ENCODE peak calls at places on chromosomes 3 and 15, in four cellular contexts. I, K, P and Y are unnamed samples.

GRCh38 chr15:54722342-54722986 is 474.3 kb downstream of the RSL24D1 start:
- DNase-seq in I (no peak), P (no peak), K (no peak), Y (no peak)

GRCh38 chr15:96122077-96123027 is 208.1 kb upstream of the NR2F2 start:
- DNase-seq in K (no peak), I (peak; percentile 69), P (no peak), Y (no peak)

GRCh38 chr3:9553021-9553948 is at the start of gene LHFPL4:
- DNase-seq in I (no peak), K (no peak), P (no peak), Y (no peak)

GRCh38 chr3:105402287-105402801 is 35.6 kb downstream of the ALCAM start:
- DNase-seq in P (no peak), K (no peak), I (peak; percentile 31), Y (no peak)

GRCh38 chr15:92638291-92638708 is 17.3 kb downstream of the FAM174B start:
- DNase-seq in K (no peak), P (peak; percentile 69), I (no peak), Y (no peak)

GRCh38 chr3:4565806-4566501 is 72.8 kb downstream of the ITPR1 start:
- DNase-seq in P (no peak), I (no peak), K (no peak), Y (no peak)

GRCh38 chr3:158127250-158128219 is 17.6 kb downstream of the RSRC1 start:
- DNase-seq in I (peak; percentile 31), K (no peak), P (no peak), Y (no peak)

GRCh38 chr15:82571722-82572222 is 31.5 kb upstream of the RPS17 start:
- DNase-seq in K (no peak), I (peak; percentile 94), P (no peak), Y (peak; percentile 32)

GRCh38 chr15:28981351-28981720 is 95.6 kb downstream of the APBA2 start:
- DNase-seq in K (no peak), I (no peak), P (no peak), Y (no peak)

GRCh38 chr15:38398134-38398533 is 55.8 kb upstream of the FAM98B start:
- DNase-seq in I (peak; percentile 94), P (no peak), K (no peak), Y (no peak)

GRCh38 chr3:128293930-128294329 is 140.6 kb downstream of the EEFSEC start:
- DNase-seq in I (no peak), K (no peak), P (no peak), Y (no peak)

GRCh38 chr15:57537072-57537471 is 54.6 kb upstream of the MYZAP start:
- DNase-seq in P (no peak), K (no peak), I (peak; percentile 95), Y (no peak)

GRCh38 chr15:36358094-36358961 is 221.1 kb upstream of the CDIN1 start:
- DNase-seq in I (peak; percentile 90), P (no peak), K (no peak), Y (no peak)

GRCh38 chr15:40388941-40389823 is 6.7 kb downstream of the KNSTRN start:
- DNase-seq in I (no peak), P (no peak), K (no peak), Y (no peak)

GRCh38 chr3:122681294-122682015 is 816 bp downstream of the PARP14 start:
- DNase-seq in K (no peak), I (peak; percentile 12), P (no peak), Y (no peak)

GRCh38 chr3:39135170-39135805 is 18.1 kb downstream of the CSRNP1 start:
- DNase-seq in P (no peak), I (no peak), K (no peak), Y (no peak)

GRCh38 chr15:26102365-26102764 is 239.2 kb upstream of the ATP10A start:
- DNase-seq in I (no peak), P (no peak), K (no peak), Y (no peak)

GRCh38 chr15:79849789-79850188 is 47.0 kb downstream of the MTHFS start:
- DNase-seq in K (no peak), I (peak; percentile 77), P (no peak), Y (peak; percentile 44)

GRCh38 chr3:12513694-12514446 is 29.6 kb downstream of the TSEN2 start:
- DNase-seq in I (no peak), K (no peak), P (no peak), Y (no peak)

GRCh38 chr3:170355738-170356595 is 1.5 kb upstream of the SKIL start:
- DNase-seq in I (peak; percentile 72), K (no peak), P (peak; percentile 15), Y (peak; percentile 8)

GRCh38 chr3:153973722-153974121 is 147.5 kb upstream of the ARHGEF26 start:
- DNase-seq in K (no peak), I (no peak), P (no peak), Y (no peak)

GRCh38 chr3:145776782-145777408 is 384.1 kb downstream of the PLOD2 start:
- DNase-seq in K (no peak), P (peak; percentile 18), I (peak; percentile 69), Y (peak; percentile 61)

GRCh38 chr3:120198305-120198878 is 86.6 kb downstream of the GPR156 start:
- DNase-seq in I (peak; percentile 52), K (no peak), P (no peak), Y (no peak)

GRCh38 chr3:125695688-125696087 is 100.4 kb upstream of the OSBPL11 start:
- DNase-seq in I (no peak), P (no peak), K (no peak), Y (no peak)

GRCh38 chr3:193977622-193978021 is 158.3 kb upstream of the HES1 start:
- DNase-seq in I (no peak), K (no peak), P (no peak), Y (no peak)